ENCODE peak calls at places on chromosomes 2 and 18, in four cellular contexts. O, T, A and R are unnamed samples.

GRCh38 chr18:9597609-9598008 is 16.8 kb downstream of the PPP4R1 start:
- DNase-seq in O (no peak), T (no peak), A (no peak), R (no peak)

GRCh38 chr2:101775092-101775491 is 77.6 kb downstream of the MAP4K4 start:
- DNase-seq in T (peak), A (no peak), O (no peak), R (no peak)

GRCh38 chr18:48750485-48751175 is 200.1 kb downstream of the SMAD7 start:
- DNase-seq in A (no peak), T (no peak), O (no peak), R (no peak)

GRCh38 chr2:51263921-51264320 is 232.0 kb upstream of the NRXN1 start:
- DNase-seq in A (no peak), O (no peak), T (no peak), R (no peak)

GRCh38 chr2:232230557-232230956 is 148.0 kb upstream of the ALPP start:
- DNase-seq in A (no peak), T (peak), O (peak), R (no peak)

GRCh38 chr18:2240311-2240705 is 331.0 kb downstream of the METTL4 start:
- DNase-seq in A (no peak), O (no peak), T (peak), R (no peak)

GRCh38 chr2:57696016-57696415 is 350.6 kb upstream of the VRK2 start:
- DNase-seq in A (no peak), O (no peak), T (peak), R (no peak)

GRCh38 chr2:150234787-150235512 is 252.5 kb downstream of the RND3 start:
- DNase-seq in O (no peak), A (no peak), T (peak), R (peak)

GRCh38 chr18:75500510-75500909 is 73.0 kb upstream of the SMIM21 start:
- DNase-seq in T (peak), O (no peak), A (no peak), R (no peak)

GRCh38 chr2:71778514-71779305 is 325.3 kb downstream of the DYSF start:
- DNase-seq in A (no peak), O (no peak), T (no peak), R (no peak)

GRCh38 chr18:76720683-76721082 is 101.7 kb upstream of the ZNF236 start:
- DNase-seq in O (no peak), A (no peak), T (no peak), R (no peak)

GRCh38 chr2:148554459-148555247 is 89.9 kb upstream of the EPC2 start:
- DNase-seq in O (no peak), A (no peak), T (no peak), R (no peak)

DNA sequence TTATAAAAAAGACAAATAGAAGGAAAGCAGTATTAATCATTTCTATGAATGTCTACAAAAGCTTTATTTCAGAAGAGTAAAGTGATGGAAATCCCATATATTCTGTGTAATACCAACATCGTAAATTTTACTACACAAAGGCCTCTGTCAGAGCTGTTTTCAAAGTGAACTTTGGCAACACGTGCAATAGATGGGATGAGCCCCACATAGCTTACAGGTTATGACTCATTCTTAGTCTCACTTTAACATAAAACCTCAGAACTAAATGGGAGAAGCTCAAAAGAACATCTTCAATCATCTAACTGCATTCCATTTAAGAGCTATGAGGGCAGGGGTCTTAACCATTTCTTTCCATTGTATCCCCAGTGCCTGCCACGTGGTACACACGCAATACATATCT is 11.5 kb downstream of the VPS4B start:
- DNase-seq in T (peak), O (no peak), A (no peak), R (peak)
- TF ChIP-seq FOS in T (peak), O (no peak), A (no peak), R (peak)

GRCh38 chr2:203740741-203741363 is 34.4 kb downstream of the CD28 start:
- DNase-seq in A (no peak), T (peak), O (no peak), R (no peak)
- TF ChIP-seq FOS in A (no peak), T (no peak), O (no peak), R (no peak)

DNA sequence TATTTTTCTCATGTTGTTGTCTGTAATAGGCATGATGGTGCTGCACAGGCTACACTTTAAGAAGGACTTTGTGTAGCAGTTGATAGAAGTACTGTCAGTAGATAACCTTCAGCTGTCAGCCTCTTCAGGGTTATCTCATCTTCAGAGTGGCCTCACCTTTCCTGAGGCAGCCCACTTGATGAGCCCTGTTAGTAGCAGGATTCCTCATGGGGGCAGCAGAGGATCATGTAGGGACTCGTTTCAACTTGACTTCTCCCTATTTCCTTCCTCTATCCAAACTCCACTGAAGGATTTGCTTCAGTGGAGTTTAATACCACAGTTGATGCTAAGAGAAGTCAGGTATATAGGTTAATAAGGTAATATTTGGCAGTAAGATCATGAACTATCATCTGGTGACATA is 530.3 kb upstream of the FSIP2 start:
- DNase-seq in T (no peak), O (peak), A (no peak), R (no peak)
- TF ChIP-seq FOS in T (no peak), O (no peak), A (no peak), R (no peak)

DNA sequence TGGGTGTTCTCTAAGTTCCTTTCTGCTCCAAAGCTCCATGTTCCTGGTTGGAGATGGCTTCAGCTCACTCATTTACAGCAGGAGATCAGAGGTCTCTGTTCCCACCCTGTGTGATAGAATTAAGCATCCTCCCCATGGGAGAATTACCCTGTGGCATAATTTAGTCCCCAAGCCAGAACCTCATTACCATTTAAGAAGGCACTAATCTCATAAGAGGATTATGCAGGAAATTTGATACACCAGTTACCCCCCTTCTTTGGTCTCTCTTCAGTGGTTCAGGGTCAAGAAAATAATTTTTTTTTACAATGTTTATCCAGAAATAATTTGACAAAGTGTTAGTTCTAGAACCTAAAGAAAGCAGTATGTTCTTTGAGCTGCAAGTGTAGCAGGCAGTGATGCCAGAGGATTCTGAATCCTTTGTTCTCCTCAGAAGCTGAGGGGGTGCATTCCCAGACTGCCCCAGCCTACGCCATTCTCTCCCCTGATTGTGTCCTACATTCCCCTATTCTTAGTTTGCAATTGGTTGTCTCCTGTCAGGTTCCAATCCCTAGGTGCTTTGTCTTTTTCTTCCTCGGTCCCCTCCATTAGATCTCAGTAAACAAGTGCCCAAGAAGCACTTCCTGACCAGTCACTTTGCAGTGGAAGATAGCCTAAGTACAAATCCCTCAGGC is 163.6 kb downstream of the PRKCE start:
- DNase-seq in O (no peak), T (no peak), A (no peak), R (no peak)
- TF ChIP-seq FOS in O (no peak), T (no peak), A (no peak), R (no peak)